ENCODE peak calls at places on chromosomes 7 and 10, in nine cellular contexts. X is heart right ventricle; M is stimulated activated CD4-positive, alpha-beta T cell treated with anti-CD3 and anti-CD28 coated beads, Interleukin-1b, Interleukin-23, amount 100 ng/mL, for 1 hour; Z is HTR-8/SVneo; L is lower leg skin; P is T follicular helper cell; Y is T-helper 2 cell; B is astrocyte of the hippocampus; T is activated naive CD8-positive, alpha-beta T cell treated with anti-CD3 and anti-CD28 coated beads, Interleukin-2, amount 50 U/mL, for 16 hours. G is an unnamed sample.

GRCh38 chr10:93541402-93542357 is 24.8 kb upstream of the FFAR4 start:
- DNase-seq in B (peak; percentile 60), T (no peak), Z (no peak), P (no peak), M (no peak), L (no peak), X (peak; percentile 33), Y (no peak), G (peak; percentile 66)

GRCh38 chr7:142391191-142391992 is 133.5 kb upstream of the PRSS58 start:
- DNase-seq in X (no peak), Y (no peak), B (no peak), Z (no peak), L (no peak), P (peak; percentile 31), T (no peak), M (no peak), G (no peak)

GRCh38 chr10:34364253-34365037 is 450.7 kb downstream of the PARD3 start:
- DNase-seq in Z (no peak), L (no peak), P (no peak), M (no peak), B (no peak), Y (no peak), X (no peak), T (no peak), G (no peak)

GRCh38 chr7:3236268-3236667 is 64.8 kb upstream of the SDK1 start:
- DNase-seq in P (no peak), Z (no peak), M (no peak), L (no peak), X (no peak), Y (no peak), B (no peak), T (no peak), G (no peak)

GRCh38 chr10:93193886-93194285 is 120.2 kb downstream of the CYP26A1 start:
- DNase-seq in X (no peak), L (no peak), Z (no peak), P (no peak), M (no peak), T (no peak), Y (no peak), B (no peak), G (no peak)

GRCh38 chr7:158734861-158735260 is 30.3 kb upstream of the NCAPG2 start:
- DNase-seq in P (no peak), M (no peak), Y (no peak), X (no peak), T (no peak), B (peak; percentile 23), L (no peak), Z (no peak), G (no peak)

GRCh38 chr7:3206101-3206500 is 95.0 kb upstream of the SDK1 start:
- DNase-seq in Y (no peak), P (no peak), B (no peak), T (no peak), Z (no peak), X (no peak), L (peak; percentile 53), M (no peak), G (no peak)

GRCh38 chr7:70466725-70467364 is 665.1 kb upstream of the GALNT17 start:
- DNase-seq in L (no peak), Y (no peak), P (no peak), Z (no peak), M (no peak), B (no peak), T (no peak), X (no peak), G (no peak)

GRCh38 chr10:79223346-79224048 is 123.8 kb upstream of the PPIF start:
- DNase-seq in B (peak; percentile 74), Z (no peak), M (no peak), P (no peak), T (no peak), Y (no peak), L (no peak), X (peak; percentile 86), G (peak; percentile 84)

GRCh38 chr7:107579546-107579880 is 533 bp upstream of the BCAP29 start:
- DNase-seq in T (no peak), M (no peak), P (no peak), B (no peak), Y (no peak), Z (peak; percentile 14), L (no peak), X (no peak), G (no peak)

GRCh38 chr7:35485436-35485835 is 209.5 kb downstream of the HERPUD2 start:
- DNase-seq in T (no peak), L (no peak), P (no peak), Y (no peak), B (no peak), Z (no peak), M (no peak), X (no peak), G (no peak)

GRCh38 chr7:2609001-2609411 is 22.8 kb upstream of the TTYH3 start:
- DNase-seq in T (no peak), B (no peak), P (no peak), Z (no peak), Y (no peak), L (no peak), M (no peak), X (no peak), G (peak; percentile 31)

GRCh38 chr10:49518566-49518965 is 20.4 kb downstream of the ERCC6 start:
- DNase-seq in B (no peak), Z (no peak), Y (no peak), P (no peak), M (no peak), X (no peak), T (no peak), L (no peak), G (no peak)

GRCh38 chr10:35216303-35216905 is 89.8 kb downstream of the CREM start:
- DNase-seq in L (no peak), Y (no peak), Z (no peak), X (peak; percentile 57), B (no peak), T (no peak), M (no peak), P (no peak), G (peak; percentile 34)

GRCh38 chr10:71263376-71263775 is 51.0 kb downstream of the UNC5B start:
- DNase-seq in Z (no peak), T (no peak), L (no peak), Y (no peak), M (no peak), P (no peak), B (no peak), X (peak; percentile 80), G (no peak)

GRCh38 chr7:73829921-73830617 is 727 bp upstream of the CLDN4 start:
- DNase-seq in L (no peak), Z (no peak), P (no peak), T (no peak), B (no peak), M (no peak), Y (no peak), X (no peak), G (no peak)

GRCh38 chr10:103451871-103452713 is at the start of gene CALHM2:
- DNase-seq in Z (no peak), T (no peak), P (peak; percentile 25), X (peak; percentile 73), M (peak; percentile 19), B (peak; percentile 80), L (peak; percentile 93), Y (peak; percentile 32), G (peak; percentile 80)

GRCh38 chr7:100402241-100402640 is 26.3 kb downstream of the ZCWPW1 start:
- DNase-seq in X (no peak), Z (no peak), P (no peak), B (no peak), L (no peak), Y (no peak), T (no peak), M (no peak), G (no peak)

GRCh38 chr10:16518822-16519221 is 2.9 kb downstream of the C1QL3 start:
- DNase-seq in Z (no peak), B (no peak), Y (no peak), L (no peak), P (no peak), X (no peak), M (no peak), T (no peak), G (no peak)

GRCh38 chr7:36057375-36057774 is 95.7 kb upstream of the EEPD1 start:
- DNase-seq in B (no peak), M (no peak), T (no peak), Y (no peak), X (no peak), Z (no peak), P (no peak), L (no peak), G (no peak)

GRCh38 chr10:89963446-89964102 is 262.2 kb downstream of the KIF20B start:
- DNase-seq in L (no peak), Z (no peak), T (no peak), X (no peak), B (no peak), Y (no peak), P (no peak), M (no peak), G (no peak)

GRCh38 chr10:79201706-79202105 is 132.9 kb downstream of the ZMIZ1 start:
- DNase-seq in T (no peak), X (no peak), Z (no peak), B (no peak), M (no peak), P (no peak), Y (no peak), L (no peak), G (no peak)

GRCh38 chr10:98460837-98461499 is 14.2 kb upstream of the HPS1 start:
- DNase-seq in M (no peak), L (no peak), Z (peak; percentile 80), B (peak; percentile 92), P (no peak), T (no peak), X (peak; percentile 55), Y (no peak), G (peak; percentile 39)

GRCh38 chr7:41617987-41618386 is 84.9 kb downstream of the INHBA start:
- DNase-seq in Z (no peak), T (no peak), X (no peak), Y (no peak), P (no peak), M (no peak), B (no peak), L (no peak), G (no peak)

GRCh38 chr7:126419047-126419446 is 833.7 kb downstream of the GRM8 start:
- DNase-seq in Z (no peak), M (no peak), L (no peak), P (no peak), X (no peak), T (no peak), B (no peak), Y (no peak), G (no peak)

GRCh38 chr10:78905940-78906308 is 162.8 kb upstream of the ZMIZ1 start:
- DNase-seq in T (no peak), P (no peak), L (peak; percentile 72), B (peak; percentile 31), X (no peak), Z (no peak), M (no peak), Y (no peak), G (no peak)

GRCh38 chr10:4650572-4650971 is 175.4 kb upstream of the AKR1E2 start:
- DNase-seq in M (no peak), T (no peak), B (no peak), L (peak; percentile 90), Z (no peak), P (no peak), Y (no peak), X (no peak), G (no peak)

GRCh38 chr10:109207361-109207760 is 716.0 kb downstream of the XPNPEP1 start:
- DNase-seq in Z (no peak), B (no peak), M (no peak), L (no peak), P (no peak), T (no peak), X (no peak), Y (no peak), G (no peak)

GRCh38 chr7:19069842-19070241 is 47.6 kb downstream of the TWIST1 start:
- DNase-seq in X (no peak), B (no peak), T (no peak), P (no peak), L (no peak), Y (no peak), M (no peak), Z (no peak), G (no peak)

GRCh38 chr10:50561266-50561665 is 62.5 kb downstream of the SGMS1 start:
- DNase-seq in T (no peak), X (no peak), M (no peak), L (no peak), P (no peak), B (peak; percentile 96), Z (no peak), Y (no peak), G (no peak)

GRCh38 chr10:72336259-72337038 is 18.3 kb downstream of the DNAJB12 start:
- DNase-seq in P (no peak), B (peak; percentile 41), Z (no peak), T (no peak), M (no peak), X (no peak), Y (no peak), L (peak; percentile 87), G (no peak)

G was measured in left cardiac atrium.